ENCODE peak calls at places on chromosomes 12 and 14, in nine cellular contexts. S, C, J, K, E, G, R, Y and H are unnamed samples.

GRCh38 chr14:50230601-50231474 is 540 bp downstream of the SOS2 start:
- DNase-seq in J (no peak), R (peak), E (peak), G (peak), K (peak), C (peak), Y (peak), S (peak), H (peak)

GRCh38 chr12:13405961-13406703 is 209.6 kb downstream of the EMP1 start:
- DNase-seq in G (no peak), K (no peak), Y (no peak), E (no peak), S (no peak), R (no peak), C (no peak), J (no peak), H (no peak)

GRCh38 chr12:93918262-93918661 is 230.1 kb upstream of the PLXNC1 start:
- DNase-seq in Y (no peak), G (no peak), K (peak), J (no peak), C (no peak), S (no peak), E (no peak), R (no peak), H (no peak)

GRCh38 chr14:90513151-90514014 is 116.6 kb downstream of the CALM1 start:
- DNase-seq in G (no peak), J (no peak), K (peak), Y (no peak), E (no peak), R (peak), C (peak), S (no peak), H (no peak)

GRCh38 chr12:122950276-122950675 is 16.0 kb downstream of the ABCB9 start:
- DNase-seq in J (no peak), K (no peak), C (no peak), E (no peak), R (no peak), Y (no peak), S (no peak), G (no peak), H (no peak)

GRCh38 chr14:29528889-29529288 is 398.8 kb downstream of the PRKD1 start:
- DNase-seq in E (no peak), K (peak), J (no peak), R (no peak), Y (no peak), S (no peak), G (no peak), C (no peak), H (no peak)

GRCh38 chr14:59342516-59343484 is 122.4 kb downstream of the GPR135 start:
- DNase-seq in C (no peak), R (no peak), K (peak), J (no peak), Y (no peak), E (no peak), G (no peak), S (no peak), H (no peak)

GRCh38 chr12:115225845-115226244 is 541.9 kb upstream of the TBX3 start:
- DNase-seq in S (no peak), J (no peak), C (no peak), K (no peak), Y (no peak), G (no peak), R (no peak), E (no peak), H (no peak)

GRCh38 chr12:91319071-91319760 is 136.6 kb upstream of the DCN start:
- DNase-seq in G (no peak), S (no peak), R (no peak), J (no peak), K (no peak), E (no peak), Y (no peak), C (no peak), H (no peak)

GRCh38 chr12:117063162-117063911 is 35.9 kb downstream of the TESC start:
- DNase-seq in R (no peak), G (peak), C (no peak), K (no peak), S (peak), E (peak), J (no peak), Y (no peak), H (peak)

GRCh38 chr12:80509781-80510556 is 65.9 kb downstream of the PTPRQ start:
- DNase-seq in S (no peak), J (no peak), G (no peak), C (no peak), Y (no peak), K (peak), E (no peak), R (no peak), H (no peak)

GRCh38 chr14:78202178-78202577 is 32.0 kb downstream of the NRXN3 start:
- DNase-seq in G (no peak), K (no peak), E (no peak), C (no peak), J (no peak), Y (no peak), S (no peak), R (no peak), H (no peak)

GRCh38 chr14:77094672-77095284 is 3.3 kb upstream of the CIPC start:
- DNase-seq in S (peak), G (peak), Y (peak), E (peak), C (peak), K (peak), R (peak), J (no peak), H (peak)

GRCh38 chr14:31090872-31091764 is 64.9 kb upstream of the STRN3 start:
- DNase-seq in G (no peak), R (peak), J (no peak), S (no peak), E (no peak), K (peak), Y (peak), C (no peak), H (no peak)

GRCh38 chr12:68970951-68971350 is 38.0 kb upstream of the CPM start:
- DNase-seq in E (no peak), G (no peak), S (no peak), R (no peak), C (no peak), J (no peak), Y (no peak), K (no peak), H (no peak)

GRCh38 chr12:18217981-18218380 is 43.3 kb upstream of the PIK3C2G start:
- DNase-seq in E (no peak), G (no peak), Y (no peak), S (no peak), C (no peak), K (peak), J (no peak), R (no peak), H (no peak)

GRCh38 chr12:2649201-2650030 is 145.4 kb upstream of the FKBP4 start:
- DNase-seq in E (no peak), R (no peak), Y (no peak), G (no peak), S (no peak), K (no peak), J (no peak), C (peak), H (no peak)

GRCh38 chr12:9961901-9962300 is 9.3 kb upstream of the CLEC12A start:
- DNase-seq in E (no peak), K (no peak), R (no peak), J (no peak), Y (no peak), S (no peak), C (no peak), G (no peak), H (no peak)